ENCODE peak calls at places on chromosomes 6 and 20, in seven cellular contexts. X, P, I, W, S, G and D are unnamed samples.

GRCh38 chr20:53598140-53599038 is 4.8 kb upstream of the ZNF217 start:
- DNase-seq in P (no peak), X (no peak), W (no peak), I (no peak), G (no peak), S (no peak), D (no peak)

GRCh38 chr20:43583982-43584432 is 6.7 kb upstream of the IFT52 start:
- DNase-seq in W (no peak), I (peak), P (no peak), S (peak), X (peak), G (no peak), D (peak)

GRCh38 chr20:4811661-4812181 is 90.0 kb downstream of the PRND start:
- DNase-seq in P (no peak), W (peak), I (peak), G (no peak), X (peak), S (no peak), D (peak)

GRCh38 chr6:102051720-102052119 is 658.2 kb downstream of the GRIK2 start:
- DNase-seq in I (no peak), W (no peak), G (no peak), P (no peak), X (no peak), S (no peak), D (no peak)

GRCh38 chr6:87078983-87079616 is 15.8 kb downstream of the CGA start:
- DNase-seq in P (peak), I (peak), W (no peak), G (peak), S (peak), X (peak), D (peak)

GRCh38 chr20:1225263-1225728 is 548 bp upstream of the RAD21L1 start:
- DNase-seq in X (no peak), I (no peak), G (peak), S (no peak), W (no peak), P (no peak), D (no peak)

GRCh38 chr6:117167520-117168271 is 97.7 kb upstream of the VGLL2 start:
- DNase-seq in X (peak), P (no peak), W (no peak), G (peak), I (no peak), S (peak), D (no peak)

GRCh38 chr6:22146581-22147468 is 150.0 kb downstream of the PRL start:
- DNase-seq in S (no peak), W (no peak), G (no peak), P (no peak), I (no peak), X (no peak), D (peak)

GRCh38 chr6:3209114-3210023 is 18.1 kb downstream of the TUBB2B start:
- DNase-seq in I (peak), P (no peak), X (peak), S (peak), G (no peak), W (no peak), D (no peak)

GRCh38 chr6:9484091-9484490 is 930.8 kb downstream of the TFAP2A start:
- DNase-seq in G (no peak), P (no peak), S (no peak), W (no peak), I (no peak), X (no peak), D (no peak)

GRCh38 chr6:158713469-158713868 is 63.6 kb downstream of the SYTL3 start:
- DNase-seq in S (no peak), X (no peak), I (no peak), G (no peak), W (no peak), P (no peak), D (no peak)

GRCh38 chr6:29628419-29629281 is 4.3 kb downstream of the GABBR1 start:
- DNase-seq in W (no peak), I (peak), X (peak), P (peak), G (peak), S (peak), D (peak)

GRCh38 chr6:107716688-107717089 is 107.4 kb downstream of the SCML4 start:
- DNase-seq in I (peak), G (peak), S (peak), X (peak), W (peak), P (no peak), D (no peak)

GRCh38 chr20:52012093-52012492 is 179.5 kb downstream of the ZFP64 start:
- DNase-seq in X (no peak), W (no peak), I (no peak), G (no peak), S (no peak), P (no peak), D (no peak)

GRCh38 chr6:116111552-116112528 is 11.2 kb downstream of the NT5DC1 start:
- DNase-seq in I (no peak), X (peak), G (peak), P (no peak), W (no peak), S (peak), D (peak)

GRCh38 chr6:3284436-3284876 is 25.7 kb downstream of the PSMG4 start:
- DNase-seq in X (no peak), S (no peak), I (no peak), G (no peak), P (peak), W (no peak), D (peak)

GRCh38 chr20:59002388-59002787 is 4.7 kb downstream of the CTSZ start:
- DNase-seq in P (no peak), G (no peak), X (no peak), S (no peak), W (no peak), I (no peak), D (no peak)

GRCh38 chr20:1901704-1902103 is 6.5 kb downstream of the SIRPA start:
- DNase-seq in G (no peak), W (no peak), I (no peak), P (no peak), X (no peak), S (no peak), D (no peak)

GRCh38 chr20:58586565-58587093 is 64.5 kb upstream of the STX16 start:
- DNase-seq in I (no peak), G (no peak), W (no peak), X (no peak), S (no peak), P (no peak), D (no peak)

GRCh38 chr20:41316602-41317535 is 662 bp downstream of the ZHX3 start:
- DNase-seq in W (no peak), S (peak), I (peak), G (peak), P (peak), X (peak), D (peak)

GRCh38 chr20:33969563-33969962 is 24.1 kb upstream of the RALY start:
- DNase-seq in G (no peak), S (no peak), W (no peak), I (no peak), X (no peak), P (no peak), D (no peak)

GRCh38 chr20:20184149-20184548 is 131.8 kb downstream of the CFAP61 start:
- DNase-seq in X (peak), P (no peak), S (peak), W (no peak), G (no peak), I (no peak), D (no peak)

GRCh38 chr20:20267685-20268429 is 100.0 kb upstream of the INSM1 start:
- DNase-seq in P (no peak), I (no peak), W (no peak), S (no peak), G (no peak), X (no peak), D (no peak)

GRCh38 chr6:160261991-160262718 is 3.5 kb upstream of the SLC22A2 start:
- DNase-seq in X (no peak), I (no peak), W (no peak), G (no peak), S (peak), P (no peak), D (no peak)

GRCh38 chr20:5770240-5770986 is 20.2 kb downstream of the SHLD1 start:
- DNase-seq in G (no peak), W (peak), X (no peak), I (no peak), S (peak), P (no peak), D (no peak)

GRCh38 chr6:155224031-155224451 is 39.8 kb upstream of the CLDN20 start:
- DNase-seq in W (no peak), P (no peak), S (peak), X (no peak), G (peak), I (no peak), D (no peak)

GRCh38 chr6:79536615-79536968 is 638 bp downstream of the LCA5 start:
- DNase-seq in S (peak), P (no peak), I (peak), G (peak), X (peak), W (no peak), D (no peak)

GRCh38 chr6:20919677-20920385 is 385.6 kb downstream of the CDKAL1 start:
- DNase-seq in I (no peak), S (peak), X (no peak), P (no peak), W (no peak), G (no peak), D (no peak)

GRCh38 chr6:141169419-141169818 is 963.3 kb upstream of the GJE1 start:
- DNase-seq in X (no peak), P (no peak), G (peak), S (peak), I (no peak), W (no peak), D (no peak)

GRCh38 chr6:121430514-121431460 is 4.7 kb upstream of the GJA1 start:
- DNase-seq in G (peak), X (no peak), W (no peak), P (no peak), I (no peak), S (peak), D (no peak)

GRCh38 chr6:25027221-25027916 is 91.6 kb upstream of the RIPOR2 start:
- DNase-seq in G (no peak), W (no peak), X (peak), S (no peak), I (peak), P (no peak), D (no peak)

GRCh38 chr6:81241717-81242116 is 510.8 kb downstream of the TENT5A start:
- DNase-seq in S (peak), P (no peak), I (no peak), W (peak), X (no peak), G (peak), D (no peak)

GRCh38 chr6:135423649-135424128 is 73.9 kb downstream of the AHI1 start:
- DNase-seq in G (peak), S (peak), P (peak), W (peak), I (no peak), X (peak), D (no peak)

GRCh38 chr6:139853302-139853992 is 479.0 kb upstream of the CITED2 start:
- DNase-seq in P (no peak), X (no peak), G (no peak), S (no peak), W (no peak), I (peak), D (no peak)

GRCh38 chr6:111483736-111484654 is 977 bp upstream of the REV3L start:
- DNase-seq in W (peak), G (peak), S (peak), X (peak), I (peak), P (peak), D (peak)

GRCh38 chr20:24580006-24580405 is 110.6 kb downstream of the SYNDIG1 start:
- DNase-seq in S (no peak), W (no peak), P (no peak), I (no peak), X (no peak), G (no peak), D (no peak)

GRCh38 chr6:132695773-132696172 is 18.1 kb downstream of the VNN1 start:
- DNase-seq in W (no peak), X (no peak), I (no peak), G (no peak), P (no peak), S (peak), D (no peak)

GRCh38 chr6:7974932-7975763 is 64.6 kb upstream of the TXNDC5 start:
- DNase-seq in X (no peak), G (peak), I (peak), W (no peak), S (peak), P (no peak), D (peak)

GRCh38 chr6:40536442-40536841 is 50.7 kb downstream of the LRFN2 start:
- DNase-seq in I (no peak), S (peak), G (no peak), W (no peak), P (no peak), X (peak), D (no peak)